ENCODE peak calls at places on chromosomes 12 and 14, in seven cellular contexts. I, N, Q, U, C, L and Y are unnamed samples.

GRCh38 chr14:68110989-68111704 is 291.6 kb downstream of the RAD51B start:
- DNase-seq in Q (no peak), U (no peak), N (no peak), C (no peak), I (no peak), L (no peak), Y (peak; percentile 37)

GRCh38 chr12:20438307-20438779 is 70.0 kb downstream of the PDE3A start:
- DNase-seq in L (no peak), I (peak; percentile 48), N (peak; percentile 50), C (peak; percentile 57), Q (no peak), U (no peak), Y (no peak)

GRCh38 chr14:56648508-56649301 is 69.1 kb downstream of the TMEM260 start:
- DNase-seq in Q (no peak), I (no peak), C (no peak), U (no peak), N (no peak), L (no peak), Y (no peak)

GRCh38 chr12:119902084-119902509 is 25.0 kb upstream of the CIT start:
- DNase-seq in C (peak; percentile 68), L (peak; percentile 89), Q (no peak), I (peak; percentile 81), U (peak; percentile 23), N (peak; percentile 55), Y (peak; percentile 60)

GRCh38 chr14:24143511-24143910 is 2.1 kb upstream of the EMC9 start:
- DNase-seq in C (peak; percentile 61), I (no peak), Q (no peak), N (no peak), L (no peak), U (no peak), Y (no peak)

GRCh38 chr12:111558107-111558376 is 41.1 kb downstream of the ATXN2 start:
- DNase-seq in C (peak; percentile 29), U (no peak), I (no peak), Q (no peak), N (no peak), L (no peak), Y (no peak)

GRCh38 chr12:38639625-38640024 is 265.8 kb downstream of the CPNE8 start:
- DNase-seq in I (no peak), Q (no peak), U (no peak), N (no peak), L (no peak), C (no peak), Y (no peak)

GRCh38 chr14:59583755-59584154 is 7.1 kb upstream of the CCDC175 start:
- DNase-seq in Q (no peak), N (no peak), L (no peak), I (no peak), C (peak; percentile 12), U (no peak), Y (no peak)

GRCh38 chr14:105146976-105147700 is 21.4 kb downstream of the JAG2 start:
- DNase-seq in U (no peak), I (no peak), C (no peak), L (no peak), Q (no peak), N (no peak), Y (no peak)

GRCh38 chr14:39946796-39947195 is 514.6 kb upstream of the FBXO33 start:
- DNase-seq in Q (no peak), U (no peak), C (no peak), N (no peak), L (no peak), I (no peak), Y (no peak)

GRCh38 chr14:94028450-94028826 is 2.3 kb downstream of the OTUB2 start:
- DNase-seq in C (peak; percentile 16), Q (no peak), U (no peak), N (no peak), I (peak; percentile 47), L (peak; percentile 70), Y (peak; percentile 22)

GRCh38 chr14:101075801-101076413 is 172.4 kb upstream of the RTL1 start:
- DNase-seq in C (no peak), Q (peak; percentile 59), I (no peak), L (no peak), N (no peak), U (peak; percentile 8), Y (peak; percentile 75)

GRCh38 chr14:61460063-61460462 is 138.7 kb downstream of the PRKCH start:
- DNase-seq in U (no peak), L (no peak), I (no peak), C (no peak), N (no peak), Q (no peak), Y (no peak)

GRCh38 chr12:130563322-130563721 is 152.8 kb downstream of the RIMBP2 start:
- DNase-seq in Q (no peak), I (no peak), C (no peak), L (no peak), N (no peak), U (no peak), Y (no peak)

GRCh38 chr12:38153737-38154061 is 162.9 kb upstream of the ALG10B start:
- DNase-seq in Q (no peak), N (no peak), I (no peak), U (no peak), L (no peak), C (no peak), Y (no peak)

GRCh38 chr14:99968156-99968920 is 96.9 kb upstream of the EVL start:
- DNase-seq in I (no peak), U (no peak), Q (no peak), L (no peak), C (peak; percentile 76), N (no peak), Y (no peak)

GRCh38 chr12:14885718-14886201 is at the start of gene MGP:
- DNase-seq in U (peak; percentile 19), L (no peak), Q (no peak), I (peak; percentile 72), C (peak; percentile 10), N (peak; percentile 39), Y (peak; percentile 34)

GRCh38 chr14:76584271-76584702 is 177.0 kb upstream of the VASH1 start:
- DNase-seq in Q (no peak), U (no peak), N (peak; percentile 20), C (no peak), L (no peak), I (peak; percentile 82), Y (peak; percentile 42)

GRCh38 chr12:67035121-67035520 is 234.0 kb upstream of the CAND1 start:
- DNase-seq in C (no peak), Q (no peak), N (no peak), U (no peak), L (no peak), I (no peak), Y (no peak)

GRCh38 chr12:30138483-30138882 is 354.7 kb upstream of the TMTC1 start:
- DNase-seq in U (no peak), Q (no peak), I (no peak), C (no peak), L (no peak), N (no peak), Y (no peak)

GRCh38 chr14:61730756-61731373 is 31.4 kb upstream of the SNAPC1 start:
- DNase-seq in N (no peak), Q (no peak), I (peak; percentile 57), C (no peak), L (no peak), U (no peak), Y (peak; percentile 26)

GRCh38 chr14:63328787-63329737 is 10.3 kb upstream of the GPHB5 start:
- DNase-seq in L (no peak), Q (no peak), U (no peak), I (no peak), C (no peak), N (no peak), Y (no peak)

GRCh38 chr14:68158640-68159039 is 339.1 kb downstream of the RAD51B start:
- DNase-seq in U (no peak), Q (no peak), L (no peak), C (no peak), N (no peak), I (no peak), Y (no peak)

GRCh38 chr14:37596790-37597189 is 1.4 kb downstream of the TTC6 start:
- DNase-seq in Q (no peak), C (no peak), U (no peak), I (no peak), L (no peak), N (no peak), Y (no peak)

GRCh38 chr12:49798248-49798647 is 30.0 kb downstream of the NCKAP5L start:
- DNase-seq in L (no peak), Q (no peak), I (no peak), N (no peak), C (no peak), U (no peak), Y (no peak)

GRCh38 chr12:46892887-46893286 is 67.1 kb upstream of the SLC38A4 start:
- DNase-seq in N (no peak), Q (no peak), L (no peak), C (no peak), U (no peak), I (no peak), Y (no peak)

GRCh38 chr12:91813701-91814100 is 331.9 kb downstream of the BTG1 start:
- DNase-seq in N (no peak), I (no peak), C (peak; percentile 10), L (peak; percentile 21), U (no peak), Q (no peak), Y (no peak)

GRCh38 chr12:5889381-5890047 is 55.5 kb downstream of the ANO2 start:
- DNase-seq in C (peak; percentile 7), N (no peak), I (peak; percentile 51), Q (no peak), L (peak; percentile 59), U (no peak), Y (peak; percentile 20)

GRCh38 chr12:20463920-20464524 is 95.7 kb downstream of the PDE3A start:
- DNase-seq in I (peak; percentile 42), N (no peak), L (no peak), C (no peak), U (no peak), Q (no peak), Y (no peak)

GRCh38 chr12:3837049-3837448 is 36.1 kb downstream of the PARP11 start:
- DNase-seq in N (no peak), I (no peak), Q (no peak), U (no peak), C (no peak), L (no peak), Y (no peak)

GRCh38 chr12:9798008-9798619 is 29.2 kb upstream of the KLRF1 start:
- DNase-seq in C (peak; percentile 23), Q (no peak), N (peak; percentile 78), I (peak; percentile 93), U (no peak), L (peak; percentile 84), Y (no peak)

GRCh38 chr14:99726538-99727095 is 42.5 kb downstream of the CYP46A1 start:
- DNase-seq in Q (peak; percentile 64), I (no peak), L (no peak), U (no peak), C (no peak), N (no peak), Y (no peak)

GRCh38 chr12:24919346-24920001 is 29.4 kb downstream of the BCAT1 start:
- DNase-seq in I (no peak), U (no peak), N (no peak), C (no peak), L (peak; percentile 84), Q (no peak), Y (no peak)

GRCh38 chr12:97276621-97277020 is 186.0 kb upstream of the RMST start:
- DNase-seq in I (no peak), C (no peak), U (no peak), Q (no peak), N (no peak), L (no peak), Y (peak; percentile 7)

GRCh38 chr12:113896194-113896593 is 69.9 kb downstream of the RBM19 start:
- DNase-seq in C (no peak), U (no peak), I (no peak), Q (no peak), L (no peak), N (no peak), Y (no peak)

GRCh38 chr14:74240794-74241610 is 1.8 kb downstream of the VSX2 start:
- DNase-seq in U (no peak), I (no peak), C (no peak), L (no peak), Q (no peak), N (no peak), Y (no peak)

GRCh38 chr14:56891226-56891625 is 80.9 kb upstream of the OTX2 start:
- DNase-seq in N (no peak), U (no peak), L (no peak), I (no peak), C (no peak), Q (no peak), Y (peak; percentile 3)

GRCh38 chr14:73740921-73741326 is 26.7 kb upstream of the PNMA1 start:
- DNase-seq in I (no peak), Q (no peak), N (no peak), U (peak; percentile 70), C (peak; percentile 29), L (no peak), Y (no peak)